ENCODE peak calls at places on chromosomes 6 and 20, in nine cellular contexts. One of them, this sample, is unnamed.

GRCh38 chr6:89073014-89073620 is 7.4 kb upstream of the PNRC1 start:
- DNase-seq in CD8-positive, alpha-beta T cell: no peak
- DNase-seq in GM10248: no peak
- DNase-seq in fibroblast of villous mesenchyme: peak
- DNase-seq in lower lobe of right lung: no peak
- DNase-seq in astrocyte of the cerebellum: no peak
- DNase-seq in brain microvascular endothelial cell: no peak
- DNase-seq in sigmoid colon: no peak
- DNase-seq in kidney: no peak
- DNase-seq in this sample: peak

GRCh38 chr6:26329763-26330511 is 35.1 kb upstream of the BTN3A2 start:
- DNase-seq in CD8-positive, alpha-beta T cell: peak
- DNase-seq in GM10248: no peak
- DNase-seq in fibroblast of villous mesenchyme: peak
- DNase-seq in lower lobe of right lung: no peak
- DNase-seq in astrocyte of the cerebellum: no peak
- DNase-seq in brain microvascular endothelial cell: peak
- DNase-seq in sigmoid colon: no peak
- DNase-seq in kidney: no peak
- DNase-seq in this sample: peak

GRCh38 chr6:145244712-145245111 is 490.6 kb downstream of the EPM2A start:
- DNase-seq in CD8-positive, alpha-beta T cell: no peak
- DNase-seq in GM10248: no peak
- DNase-seq in fibroblast of villous mesenchyme: peak
- DNase-seq in lower lobe of right lung: no peak
- DNase-seq in astrocyte of the cerebellum: no peak
- DNase-seq in brain microvascular endothelial cell: no peak
- DNase-seq in sigmoid colon: no peak
- DNase-seq in kidney: no peak
- DNase-seq in this sample: no peak

GRCh38 chr6:151087861-151088598 is 151.7 kb upstream of the AKAP12 start:
- DNase-seq in CD8-positive, alpha-beta T cell: no peak
- DNase-seq in GM10248: no peak
- DNase-seq in fibroblast of villous mesenchyme: peak
- DNase-seq in lower lobe of right lung: no peak
- DNase-seq in astrocyte of the cerebellum: no peak
- DNase-seq in brain microvascular endothelial cell: peak
- DNase-seq in sigmoid colon: no peak
- DNase-seq in kidney: peak
- DNase-seq in this sample: peak

GRCh38 chr20:51591871-51592270 is 49.4 kb upstream of the NFATC2 start:
- DNase-seq in CD8-positive, alpha-beta T cell: no peak
- DNase-seq in GM10248: no peak
- DNase-seq in fibroblast of villous mesenchyme: no peak
- DNase-seq in lower lobe of right lung: no peak
- DNase-seq in astrocyte of the cerebellum: no peak
- DNase-seq in brain microvascular endothelial cell: no peak
- DNase-seq in sigmoid colon: no peak
- DNase-seq in kidney: no peak
- DNase-seq in this sample: no peak

GRCh38 chr6:16286151-16286522 is 47.8 kb downstream of the GMPR start:
- DNase-seq in CD8-positive, alpha-beta T cell: peak
- DNase-seq in GM10248: peak
- DNase-seq in fibroblast of villous mesenchyme: peak
- DNase-seq in lower lobe of right lung: no peak
- DNase-seq in astrocyte of the cerebellum: no peak
- DNase-seq in brain microvascular endothelial cell: peak
- DNase-seq in sigmoid colon: no peak
- DNase-seq in kidney: peak
- DNase-seq in this sample: peak

GRCh38 chr6:11766589-11767450 is 11.8 kb downstream of the ADTRP start:
- DNase-seq in CD8-positive, alpha-beta T cell: no peak
- DNase-seq in GM10248: no peak
- DNase-seq in fibroblast of villous mesenchyme: peak
- DNase-seq in lower lobe of right lung: no peak
- DNase-seq in astrocyte of the cerebellum: peak
- DNase-seq in brain microvascular endothelial cell: peak
- DNase-seq in sigmoid colon: no peak
- DNase-seq in kidney: no peak
- DNase-seq in this sample: no peak

GRCh38 chr6:166097914-166098522 is 69.6 kb downstream of the TBXT start:
- DNase-seq in CD8-positive, alpha-beta T cell: peak
- DNase-seq in GM10248: peak
- DNase-seq in fibroblast of villous mesenchyme: peak
- DNase-seq in lower lobe of right lung: peak
- DNase-seq in astrocyte of the cerebellum: peak
- DNase-seq in brain microvascular endothelial cell: peak
- DNase-seq in sigmoid colon: peak
- DNase-seq in kidney: peak
- DNase-seq in this sample: peak

GRCh38 chr20:36465109-36466080 is 75.9 kb upstream of the MYL9 start:
- DNase-seq in CD8-positive, alpha-beta T cell: peak
- DNase-seq in GM10248: no peak
- DNase-seq in fibroblast of villous mesenchyme: peak
- DNase-seq in lower lobe of right lung: no peak
- DNase-seq in astrocyte of the cerebellum: peak
- DNase-seq in brain microvascular endothelial cell: peak
- DNase-seq in sigmoid colon: peak
- DNase-seq in kidney: no peak
- DNase-seq in this sample: peak

GRCh38 chr6:114115659-114116058 is 144.7 kb upstream of the HDAC2 start:
- DNase-seq in CD8-positive, alpha-beta T cell: no peak
- DNase-seq in GM10248: no peak
- DNase-seq in fibroblast of villous mesenchyme: no peak
- DNase-seq in lower lobe of right lung: no peak
- DNase-seq in astrocyte of the cerebellum: no peak
- DNase-seq in brain microvascular endothelial cell: no peak
- DNase-seq in sigmoid colon: no peak
- DNase-seq in kidney: no peak
- DNase-seq in this sample: no peak

GRCh38 chr6:54252496-54252895 is 55.7 kb upstream of the TINAG start:
- DNase-seq in CD8-positive, alpha-beta T cell: no peak
- DNase-seq in GM10248: no peak
- DNase-seq in fibroblast of villous mesenchyme: no peak
- DNase-seq in lower lobe of right lung: no peak
- DNase-seq in astrocyte of the cerebellum: no peak
- DNase-seq in brain microvascular endothelial cell: no peak
- DNase-seq in sigmoid colon: no peak
- DNase-seq in kidney: no peak
- DNase-seq in this sample: no peak

GRCh38 chr6:54722328-54722727 is 124.2 kb upstream of the FAM83B start:
- DNase-seq in CD8-positive, alpha-beta T cell: no peak
- DNase-seq in GM10248: no peak
- DNase-seq in fibroblast of villous mesenchyme: no peak
- DNase-seq in lower lobe of right lung: no peak
- DNase-seq in astrocyte of the cerebellum: peak
- DNase-seq in brain microvascular endothelial cell: no peak
- DNase-seq in sigmoid colon: no peak
- DNase-seq in kidney: no peak
- DNase-seq in this sample: no peak

DNA sequence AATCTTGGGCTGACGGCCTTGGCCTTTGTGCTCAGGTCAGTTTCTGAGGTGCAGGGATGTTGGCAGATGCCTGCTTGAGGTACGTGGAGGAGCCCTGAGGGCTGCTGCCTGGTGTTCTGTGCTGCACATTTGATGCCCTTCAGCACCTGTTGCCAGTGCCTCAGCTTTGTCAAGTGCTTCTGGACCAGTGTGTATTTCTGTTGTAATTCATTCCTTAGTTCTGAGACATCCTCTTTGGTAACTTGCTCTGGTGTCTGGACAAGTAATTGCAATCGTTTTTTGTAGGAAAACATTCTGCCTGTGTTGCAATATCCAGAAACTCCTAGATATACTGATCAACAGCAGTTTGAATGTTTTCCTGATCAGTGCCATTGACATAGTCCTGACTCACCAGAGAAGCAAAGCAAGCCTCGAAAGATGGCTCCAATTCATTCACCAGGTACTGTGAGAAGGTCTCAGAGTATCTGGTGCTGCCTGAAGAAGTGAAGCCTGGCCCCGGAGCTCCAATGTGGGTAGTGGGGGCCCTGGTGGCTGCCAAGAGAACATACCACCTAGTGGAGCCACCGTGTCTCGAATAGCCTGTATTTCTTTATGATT is 26.7 kb downstream of the ZNF337 start:
- DNase-seq in CD8-positive, alpha-beta T cell: no peak
- DNase-seq in GM10248: no peak
- DNase-seq in fibroblast of villous mesenchyme: peak
- DNase-seq in lower lobe of right lung: no peak
- DNase-seq in astrocyte of the cerebellum: no peak
- DNase-seq in brain microvascular endothelial cell: peak
- DNase-seq in sigmoid colon: no peak
- DNase-seq in kidney: no peak
- DNase-seq in this sample: peak
- TF ChIP-seq CTCF in CD8-positive, alpha-beta T cell: no peak
- TF ChIP-seq CTCF in GM10248: no peak
- TF ChIP-seq CTCF in fibroblast of villous mesenchyme: peak
- TF ChIP-seq CTCF in lower lobe of right lung: no peak
- TF ChIP-seq CTCF in astrocyte of the cerebellum: no peak
- TF ChIP-seq CTCF in brain microvascular endothelial cell: peak
- TF ChIP-seq CTCF in sigmoid colon: no peak
- TF ChIP-seq CTCF in kidney: no peak
- TF ChIP-seq CTCF in this sample: no peak

DNA sequence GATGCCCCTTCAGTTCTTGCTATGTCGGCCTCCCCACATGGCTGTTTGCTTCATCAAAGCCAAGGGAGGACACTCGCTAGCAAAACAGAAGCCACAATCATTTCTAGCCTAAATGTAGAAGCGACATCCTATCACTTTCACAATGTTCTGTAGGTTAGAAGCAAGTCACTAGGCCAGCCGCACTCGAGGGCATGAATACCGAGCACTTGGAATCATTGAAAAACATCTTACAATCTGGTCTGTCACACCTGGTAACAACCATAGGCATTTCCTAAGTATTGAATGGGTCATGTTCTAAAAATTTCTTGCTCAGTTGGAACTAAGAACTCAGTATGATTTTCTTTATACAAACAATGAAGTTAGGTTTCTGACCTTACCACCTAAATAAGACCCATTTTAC is 192.3 kb downstream of the AIG1 start:
- DNase-seq in CD8-positive, alpha-beta T cell: no peak
- DNase-seq in GM10248: no peak
- DNase-seq in fibroblast of villous mesenchyme: no peak
- DNase-seq in lower lobe of right lung: no peak
- DNase-seq in astrocyte of the cerebellum: no peak
- DNase-seq in brain microvascular endothelial cell: no peak
- DNase-seq in sigmoid colon: no peak
- DNase-seq in kidney: no peak
- DNase-seq in this sample: no peak
- TF ChIP-seq CTCF in CD8-positive, alpha-beta T cell: no peak
- TF ChIP-seq CTCF in GM10248: no peak
- TF ChIP-seq CTCF in fibroblast of villous mesenchyme: no peak
- TF ChIP-seq CTCF in lower lobe of right lung: no peak
- TF ChIP-seq CTCF in astrocyte of the cerebellum: no peak
- TF ChIP-seq CTCF in brain microvascular endothelial cell: no peak
- TF ChIP-seq CTCF in sigmoid colon: no peak
- TF ChIP-seq CTCF in kidney: no peak
- TF ChIP-seq CTCF in this sample: no peak

GRCh38 chr6:3063733-3064700 is 4.3 kb upstream of the RIPK1 start:
- DNase-seq in CD8-positive, alpha-beta T cell: peak
- DNase-seq in GM10248: peak
- DNase-seq in fibroblast of villous mesenchyme: peak
- DNase-seq in lower lobe of right lung: peak
- DNase-seq in astrocyte of the cerebellum: peak
- DNase-seq in brain microvascular endothelial cell: peak
- DNase-seq in sigmoid colon: peak
- DNase-seq in kidney: peak
- DNase-seq in this sample: peak

GRCh38 chr6:3072798-3073197 is 4.5 kb downstream of the RIPK1 start:
- DNase-seq in CD8-positive, alpha-beta T cell: no peak
- DNase-seq in GM10248: no peak
- DNase-seq in fibroblast of villous mesenchyme: no peak
- DNase-seq in lower lobe of right lung: no peak
- DNase-seq in astrocyte of the cerebellum: no peak
- DNase-seq in brain microvascular endothelial cell: no peak
- DNase-seq in sigmoid colon: no peak
- DNase-seq in kidney: no peak
- DNase-seq in this sample: no peak

GRCh38 chr6:3071568-3071967 is 3.3 kb downstream of the RIPK1 start:
- DNase-seq in CD8-positive, alpha-beta T cell: no peak
- DNase-seq in GM10248: no peak
- DNase-seq in fibroblast of villous mesenchyme: no peak
- DNase-seq in lower lobe of right lung: no peak
- DNase-seq in astrocyte of the cerebellum: no peak
- DNase-seq in brain microvascular endothelial cell: no peak
- DNase-seq in sigmoid colon: no peak
- DNase-seq in kidney: no peak
- DNase-seq in this sample: no peak

GRCh38 chr6:3073382-3073781 is 5.1 kb downstream of the RIPK1 start:
- DNase-seq in CD8-positive, alpha-beta T cell: no peak
- DNase-seq in GM10248: no peak
- DNase-seq in fibroblast of villous mesenchyme: no peak
- DNase-seq in lower lobe of right lung: no peak
- DNase-seq in astrocyte of the cerebellum: no peak
- DNase-seq in brain microvascular endothelial cell: no peak
- DNase-seq in sigmoid colon: no peak
- DNase-seq in kidney: no peak
- DNase-seq in this sample: no peak

DNA sequence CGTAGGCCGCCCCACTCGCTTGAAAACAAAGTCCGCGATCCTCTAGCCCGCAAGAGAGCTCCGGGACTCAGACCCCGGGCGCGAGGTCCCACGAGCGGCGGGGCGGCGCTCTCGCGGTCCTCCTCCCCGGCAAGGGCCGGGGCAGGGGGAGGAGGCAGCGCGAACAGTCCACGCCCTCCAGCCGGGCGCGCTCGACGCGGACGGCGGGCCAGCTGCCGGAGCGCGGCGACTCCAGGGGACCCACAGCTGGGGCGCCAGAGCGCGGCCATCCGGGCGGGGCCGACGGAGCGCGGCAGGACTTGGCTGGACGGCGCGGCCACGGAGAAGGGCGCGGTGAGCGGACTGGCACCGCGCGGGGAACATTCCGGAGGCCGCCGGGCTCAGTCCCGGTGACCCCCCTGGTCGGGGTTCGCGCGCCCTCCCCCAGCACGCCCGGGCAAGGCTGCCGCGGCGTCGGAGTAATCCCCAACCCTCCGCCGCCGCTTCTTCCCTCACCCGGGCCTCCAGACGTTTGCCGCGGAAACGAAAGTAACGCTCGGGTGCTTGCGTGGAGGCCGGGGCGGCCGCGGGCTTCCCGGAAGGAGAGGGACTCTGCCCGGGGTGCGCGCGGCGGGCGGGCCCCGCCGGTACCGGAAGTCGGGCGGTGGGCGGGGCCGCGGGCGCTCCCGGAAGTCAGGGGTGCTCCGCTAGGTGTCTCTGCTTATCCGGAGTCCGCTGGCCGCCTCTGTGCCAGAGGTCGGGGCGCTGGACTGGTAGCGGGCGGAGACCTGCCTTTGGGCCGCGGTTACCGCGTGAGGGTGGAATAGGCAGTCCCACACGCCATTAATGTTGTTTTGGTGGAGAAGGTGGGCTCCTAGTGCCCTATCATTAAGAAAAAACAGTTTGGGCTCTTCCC is at the start of gene RIPK1:
- DNase-seq in CD8-positive, alpha-beta T cell: peak
- DNase-seq in GM10248: peak
- DNase-seq in fibroblast of villous mesenchyme: peak
- DNase-seq in lower lobe of right lung: peak
- DNase-seq in astrocyte of the cerebellum: peak
- DNase-seq in brain microvascular endothelial cell: peak
- DNase-seq in sigmoid colon: peak
- DNase-seq in kidney: peak
- DNase-seq in this sample: peak
- TF ChIP-seq CTCF in CD8-positive, alpha-beta T cell: peak
- TF ChIP-seq CTCF in GM10248: peak
- TF ChIP-seq CTCF in fibroblast of villous mesenchyme: no peak
- TF ChIP-seq CTCF in lower lobe of right lung: peak
- TF ChIP-seq CTCF in astrocyte of the cerebellum: peak
- TF ChIP-seq CTCF in brain microvascular endothelial cell: peak
- TF ChIP-seq CTCF in sigmoid colon: peak
- TF ChIP-seq CTCF in kidney: peak
- TF ChIP-seq CTCF in this sample: peak

GRCh38 chr20:4008877-4009276 is 6.5 kb downstream of the RNF24 start:
- DNase-seq in CD8-positive, alpha-beta T cell: no peak
- DNase-seq in GM10248: no peak
- DNase-seq in fibroblast of villous mesenchyme: no peak
- DNase-seq in lower lobe of right lung: no peak
- DNase-seq in astrocyte of the cerebellum: no peak
- DNase-seq in brain microvascular endothelial cell: no peak
- DNase-seq in sigmoid colon: no peak
- DNase-seq in kidney: no peak
- DNase-seq in this sample: no peak
- TF ChIP-seq CTCF in CD8-positive, alpha-beta T cell: no peak
- TF ChIP-seq CTCF in GM10248: peak
- TF ChIP-seq CTCF in fibroblast of villous mesenchyme: no peak
- TF ChIP-seq CTCF in lower lobe of right lung: no peak
- TF ChIP-seq CTCF in astrocyte of the cerebellum: no peak
- TF ChIP-seq CTCF in brain microvascular endothelial cell: no peak
- TF ChIP-seq CTCF in sigmoid colon: no peak
- TF ChIP-seq CTCF in kidney: no peak
- TF ChIP-seq CTCF in this sample: no peak